ENCODE peak calls at places on chromosomes 13 and 19, in eight cellular contexts. H, R, C, K, G, J, V and Y are unnamed samples.

GRCh38 chr13:70297219-70297618 is 189.0 kb upstream of the KLHL1 start:
- DNase-seq in K (no peak), V (no peak), R (no peak), G (no peak), J (no peak), C (no peak), H (no peak), Y (no peak)

GRCh38 chr19:1512671-1513491 is at the start of gene ADAMTSL5:
- DNase-seq in R (peak), H (no peak), K (peak), J (no peak), C (peak), G (no peak), V (peak), Y (no peak)

GRCh38 chr13:111508902-111509509 is 188.6 kb downstream of the TEX29 start:
- DNase-seq in R (no peak), K (peak), C (no peak), J (no peak), G (no peak), H (no peak), V (no peak), Y (no peak)

GRCh38 chr19:34692541-34692940 is 15.1 kb downstream of the ZNF302 start:
- DNase-seq in G (no peak), K (no peak), J (no peak), C (no peak), V (no peak), R (no peak), H (no peak), Y (no peak)

GRCh38 chr19:29517412-29517811 is 8.4 kb upstream of the VSTM2B start:
- DNase-seq in K (no peak), H (no peak), R (no peak), C (no peak), V (no peak), J (no peak), G (no peak), Y (no peak)

GRCh38 chr13:65733110-65733509 is 1497.0 kb downstream of the PCDH9 start:
- DNase-seq in V (no peak), G (no peak), R (no peak), H (no peak), C (no peak), J (no peak), K (no peak), Y (no peak)

GRCh38 chr19:31054430-31054829 is 294.8 kb downstream of the TSHZ3 start:
- DNase-seq in C (peak), J (no peak), K (no peak), H (peak), R (peak), V (peak), G (no peak), Y (peak)

GRCh38 chr19:43594710-43595604 is 977 bp downstream of the IRGQ start:
- DNase-seq in C (peak), G (peak), J (peak), H (peak), K (peak), V (no peak), R (peak), Y (no peak)

GRCh38 chr19:54517483-54517882 is 14.9 kb downstream of the LAIR2 start:
- DNase-seq in G (peak), V (peak), R (peak), H (no peak), C (peak), J (no peak), K (no peak), Y (peak)

GRCh38 chr19:6238643-6239281 is 41.0 kb downstream of the MLLT1 start:
- DNase-seq in C (no peak), R (peak), H (no peak), V (peak), J (no peak), K (no peak), G (no peak), Y (no peak)

GRCh38 chr13:75217949-75218348 is 264.0 kb downstream of the TBC1D4 start:
- DNase-seq in R (no peak), K (no peak), H (peak), G (no peak), J (no peak), V (no peak), C (no peak), Y (no peak)

GRCh38 chr19:1104452-1105216 is 840 bp downstream of the GPX4 start:
- DNase-seq in G (peak), J (no peak), R (peak), H (no peak), C (peak), V (peak), K (peak), Y (no peak)

GRCh38 chr13:33213024-33213795 is 72.3 kb downstream of the STARD13 start:
- DNase-seq in R (no peak), K (no peak), H (no peak), V (no peak), J (no peak), G (no peak), C (peak), Y (no peak)

GRCh38 chr19:50332014-50332263 is 2.8 kb upstream of the KCNC3 start:
- DNase-seq in V (no peak), K (peak), G (no peak), R (no peak), H (no peak), J (no peak), C (no peak), Y (no peak)

GRCh38 chr19:5017235-5017634 is 48.3 kb downstream of the KDM4B start:
- DNase-seq in C (no peak), J (no peak), V (no peak), G (no peak), H (no peak), K (no peak), R (no peak), Y (peak)

GRCh38 chr13:75302031-75302430 is 179.9 kb downstream of the TBC1D4 start:
- DNase-seq in V (no peak), G (no peak), R (no peak), J (no peak), H (no peak), C (no peak), K (no peak), Y (no peak)

GRCh38 chr19:17339088-17339741 is 1.9 kb downstream of the GTPBP3 start:
- DNase-seq in H (no peak), G (no peak), K (peak), V (no peak), R (no peak), C (peak), J (no peak), Y (no peak)

GRCh38 chr13:60012503-60012902 is 151.2 kb downstream of the DIAPH3 start:
- DNase-seq in V (no peak), H (peak), J (no peak), G (no peak), K (no peak), R (no peak), C (no peak), Y (no peak)

GRCh38 chr19:49463960-49464740 is 9.9 kb upstream of the FLT3LG start:
- DNase-seq in C (no peak), H (no peak), R (peak), G (no peak), K (no peak), V (no peak), J (no peak), Y (no peak)

GRCh38 chr13:32723987-32724386 is 137.7 kb downstream of the PDS5B start:
- DNase-seq in K (no peak), C (no peak), G (no peak), J (no peak), H (no peak), V (no peak), R (no peak), Y (no peak)

GRCh38 chr19:33438016-33438671 is 64.6 kb downstream of the CEBPG start:
- DNase-seq in V (peak), H (no peak), J (no peak), K (peak), G (no peak), R (peak), C (no peak), Y (no peak)

GRCh38 chr19:42403586-42403985 is 13.5 kb upstream of the CNFN start:
- DNase-seq in H (no peak), V (no peak), C (no peak), K (no peak), G (no peak), J (no peak), R (no peak), Y (no peak)

GRCh38 chr19:15072930-15073647 is 8.9 kb upstream of the OR1I1 start:
- DNase-seq in C (peak), G (no peak), J (no peak), H (peak), R (no peak), V (no peak), K (no peak), Y (no peak)

GRCh38 chr19:52331757-52332156 is 4.3 kb upstream of the ZNF610 start:
- DNase-seq in G (no peak), V (no peak), J (no peak), K (no peak), H (no peak), C (no peak), R (no peak), Y (no peak)

GRCh38 chr13:102234618-102235017 is 167.2 kb downstream of the FGF14 start:
- DNase-seq in V (no peak), G (no peak), J (no peak), K (no peak), R (no peak), C (no peak), H (no peak), Y (no peak)

GRCh38 chr13:63092461-63092860 is 1676.8 kb upstream of the PCDH20 start:
- DNase-seq in C (no peak), G (no peak), R (no peak), J (no peak), H (no peak), K (no peak), V (no peak), Y (no peak)

GRCh38 chr13:23161176-23161825 is 19.5 kb upstream of the SGCG start:
- DNase-seq in G (no peak), R (no peak), V (no peak), H (no peak), K (no peak), J (no peak), C (no peak), Y (no peak)
- H3K4me3 ChIP-seq in G (no peak), R (no peak), V (peak), H (no peak), K (no peak), J (no peak), C (peak), Y (no peak)

GRCh38 chr13:44429311-44429710 is 55.7 kb downstream of the SERP2 start:
- DNase-seq in K (no peak), H (no peak), J (no peak), G (no peak), V (no peak), R (no peak), C (no peak), Y (no peak)

GRCh38 chr13:44432595-44432994 is 59.0 kb downstream of the SERP2 start:
- DNase-seq in V (no peak), K (no peak), J (no peak), C (no peak), H (no peak), R (no peak), G (no peak), Y (no peak)

GRCh38 chr13:44433863-44434262 is 60.2 kb downstream of the SERP2 start:
- DNase-seq in V (no peak), J (no peak), G (no peak), H (no peak), R (no peak), C (no peak), K (no peak), Y (no peak)

GRCh38 chr13:44434441-44435141 is 61.0 kb downstream of the SERP2 start:
- DNase-seq in C (no peak), R (no peak), G (no peak), H (no peak), V (no peak), J (no peak), K (no peak), Y (no peak)

GRCh38 chr13:44431150-44431549 is 57.5 kb downstream of the SERP2 start:
- DNase-seq in H (no peak), G (no peak), C (no peak), V (no peak), K (no peak), R (no peak), J (no peak), Y (no peak)
- H3K4me3 ChIP-seq in H (no peak), G (no peak), C (no peak), V (no peak), K (no peak), R (no peak), J (no peak), Y (no peak)

DNA sequence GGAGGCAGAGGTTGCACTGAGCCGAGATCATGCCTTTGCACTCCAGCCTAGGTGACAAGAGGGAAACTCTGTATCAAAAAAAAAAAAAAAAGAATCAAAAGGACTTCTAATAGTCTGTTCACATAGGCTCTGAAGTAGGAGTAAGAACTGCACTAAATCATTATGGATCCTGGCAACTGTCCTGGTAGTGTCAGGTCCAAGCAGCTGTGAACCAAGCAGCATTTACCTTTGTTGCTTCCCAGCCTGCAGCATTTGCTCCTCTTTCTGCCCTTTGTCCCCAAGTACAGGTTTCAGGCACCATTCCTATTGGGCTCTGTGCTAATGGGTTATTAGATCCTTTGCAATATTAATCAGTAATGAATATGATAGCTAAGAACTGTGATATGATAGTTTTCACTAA is 77.4 kb upstream of the NBEA start:
- DNase-seq in R (no peak), G (no peak), K (no peak), V (no peak), J (no peak), C (no peak), H (no peak), Y (no peak)
- H3K4me3 ChIP-seq in R (no peak), G (no peak), K (no peak), V (no peak), J (peak), C (no peak), H (no peak), Y (no peak)

GRCh38 chr19:41224632-41225031 is 5.6 kb downstream of the AXL start:
- DNase-seq in K (no peak), H (no peak), G (no peak), J (no peak), V (no peak), C (no peak), R (no peak), Y (no peak)

GRCh38 chr19:41226053-41226873 is 7.2 kb downstream of the AXL start:
- DNase-seq in V (peak), K (peak), G (peak), H (no peak), J (peak), R (peak), C (peak), Y (no peak)

GRCh38 chr19:41226874-41227390 is 7.9 kb downstream of the AXL start:
- DNase-seq in R (no peak), G (no peak), V (no peak), K (no peak), H (no peak), J (no peak), C (no peak), Y (no peak)

GRCh38 chr19:41223431-41224234 is 4.6 kb downstream of the AXL start:
- DNase-seq in V (peak), J (peak), H (peak), K (no peak), C (peak), G (no peak), R (no peak), Y (peak)

DNA sequence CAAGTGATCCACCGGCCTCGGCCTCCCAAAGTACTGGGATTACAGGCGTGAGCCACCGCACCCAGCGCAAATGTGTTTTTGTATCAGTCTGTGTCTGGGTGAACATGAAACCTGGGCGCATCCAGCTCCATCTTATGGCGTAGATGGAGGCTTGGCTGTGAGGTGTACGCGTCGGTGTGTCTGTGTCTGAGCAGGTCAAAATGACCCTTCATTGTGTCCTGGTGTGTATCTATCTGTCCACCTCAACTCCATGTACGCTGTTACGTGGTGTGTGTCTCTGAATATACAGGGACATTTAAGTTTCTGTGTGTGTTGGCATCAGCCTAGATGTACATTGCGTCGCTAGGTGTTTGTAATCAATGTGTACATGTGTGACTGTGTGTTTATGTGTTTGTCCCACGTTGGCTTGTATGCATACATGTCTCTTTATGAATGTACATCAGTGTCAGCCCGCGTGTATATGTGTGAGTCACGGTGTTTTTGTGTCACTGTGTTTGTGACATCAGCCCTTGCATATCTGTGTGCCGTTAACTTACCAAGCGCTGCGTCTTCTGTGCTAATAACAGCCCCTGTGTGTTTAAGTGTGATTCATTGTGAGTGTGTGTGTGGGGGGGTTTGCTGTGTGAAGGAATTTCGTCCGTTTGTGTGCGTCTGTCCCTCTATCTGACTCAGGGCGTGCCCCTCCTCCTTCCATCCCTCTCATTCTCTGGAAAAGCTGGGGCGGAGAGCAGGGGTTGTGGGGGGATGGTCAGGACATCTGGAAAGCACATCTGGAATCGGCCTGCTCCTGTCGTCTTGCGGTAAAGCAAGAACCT is 6.4 kb downstream of the AXL start:
- DNase-seq in R (peak), K (peak), G (peak), J (peak), H (peak), C (peak), V (no peak), Y (peak)
- H3K4me3 ChIP-seq in R (peak), K (no peak), G (no peak), J (peak), H (peak), C (peak), V (peak), Y (peak)

DNA sequence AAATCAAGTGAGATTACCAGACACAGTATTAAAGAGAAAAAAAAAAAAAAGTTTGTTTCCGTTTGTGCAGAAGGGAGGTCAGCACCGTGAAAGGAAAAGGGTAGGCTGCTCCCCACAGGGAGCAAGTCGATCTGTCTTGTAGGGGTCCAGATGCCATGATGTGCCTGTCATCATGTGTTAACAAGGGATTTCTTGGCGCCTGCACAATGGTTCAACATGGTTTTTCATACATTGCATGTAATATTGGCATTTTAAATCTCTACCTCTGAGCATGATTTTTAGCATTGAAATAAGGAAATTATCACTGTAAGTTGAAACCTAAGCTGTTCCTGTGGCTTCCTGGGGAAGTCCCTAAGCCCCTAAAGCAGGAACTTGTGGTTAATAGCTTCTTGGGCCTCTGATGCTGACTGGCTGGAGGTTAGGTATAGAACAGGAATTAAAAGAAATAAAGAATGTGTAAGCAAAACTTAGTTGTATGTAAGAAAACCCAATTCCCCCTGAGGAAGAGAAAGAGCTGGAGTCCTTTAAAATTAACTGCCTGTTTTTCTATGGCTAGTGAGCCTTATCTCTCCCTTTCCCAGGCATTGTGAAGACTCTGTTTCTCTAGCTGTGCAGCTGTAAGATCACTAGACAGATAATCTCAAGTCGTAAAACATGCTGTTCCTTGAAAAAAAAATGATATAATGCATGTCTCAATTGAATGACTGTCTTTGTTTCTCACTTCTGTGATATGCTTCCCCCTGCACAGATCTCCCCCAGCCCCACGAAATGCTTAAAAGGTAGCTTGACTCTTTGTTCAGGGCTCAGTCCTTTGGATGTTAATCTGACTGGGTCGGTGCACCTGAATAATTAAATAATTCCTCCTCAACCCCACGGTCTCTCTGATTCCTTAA is 7.4 kb upstream of the FCGBP start:
- DNase-seq in H (no peak), R (no peak), V (peak), J (no peak), C (no peak), K (no peak), G (peak), Y (peak)
- H3K4me3 ChIP-seq in H (no peak), R (no peak), V (no peak), J (no peak), C (no peak), K (no peak), G (no peak), Y (no peak)

GRCh38 chr19:58563034-58563573 is 4.7 kb upstream of the UBE2M start:
- DNase-seq in J (no peak), V (no peak), H (no peak), R (no peak), C (peak), G (no peak), K (peak), Y (no peak)
- H3K4me3 ChIP-seq in J (no peak), V (no peak), H (peak), R (peak), C (peak), G (no peak), K (no peak), Y (peak)

DNA sequence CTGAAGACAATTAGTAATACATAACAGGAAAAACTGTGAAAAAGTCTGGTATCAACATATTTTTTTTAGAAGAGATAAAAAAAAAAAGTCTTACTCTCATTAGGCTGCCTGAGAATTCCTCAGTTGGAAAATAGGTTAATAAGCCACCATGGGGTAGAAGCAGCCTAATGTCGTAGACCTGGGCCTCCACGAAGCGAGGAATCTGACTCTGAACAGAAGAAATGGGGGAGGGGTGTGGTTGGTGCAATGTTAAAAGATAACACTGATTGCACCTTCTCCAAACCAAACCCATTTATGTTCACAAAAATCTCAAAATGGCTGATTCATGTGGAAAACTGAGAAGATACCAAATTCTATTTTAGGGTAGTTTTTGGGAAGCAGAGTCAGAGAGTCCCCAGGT is 62.4 kb downstream of the MPHOSPH8 start:
- DNase-seq in K (no peak), C (peak), R (no peak), J (no peak), H (no peak), G (no peak), V (no peak), Y (no peak)
- H3K4me3 ChIP-seq in K (no peak), C (peak), R (no peak), J (no peak), H (no peak), G (no peak), V (no peak), Y (no peak)

DNA sequence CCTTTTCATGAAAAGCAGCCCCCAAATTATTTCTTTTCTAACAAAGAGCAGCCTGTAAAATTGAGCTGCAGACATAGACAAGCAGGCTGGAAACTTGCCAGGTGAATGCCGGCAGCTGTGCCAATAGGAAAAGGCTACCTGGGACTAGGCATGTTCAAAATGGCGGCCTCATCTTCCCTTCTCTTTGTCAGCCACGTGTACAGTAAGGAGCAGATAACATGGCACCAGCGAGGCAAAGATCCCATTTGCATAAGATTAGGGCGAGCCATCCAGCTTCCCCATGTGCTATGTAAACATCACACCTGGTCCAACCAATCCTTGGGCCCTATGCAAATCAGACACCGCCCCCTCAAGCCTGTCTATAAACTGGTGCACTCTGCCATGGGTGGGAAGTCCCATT is 31.2 kb upstream of the CACNA1A start:
- DNase-seq in K (no peak), G (no peak), H (no peak), V (peak), J (no peak), R (no peak), C (peak), Y (no peak)
- H3K4me3 ChIP-seq in K (no peak), G (no peak), H (no peak), V (no peak), J (no peak), R (no peak), C (no peak), Y (no peak)